ENCODE peak calls at places on chromosomes 1 and 21, in ten cellular contexts. One of them, this sample, is unnamed.

GRCh38 chr21:37159949-37160348 is 86.9 kb downstream of the TTC3 start:
- DNase-seq in HCT116: no peak
- DNase-seq in lung: no peak
- DNase-seq in fibroblast of lung: no peak
- DNase-seq in left ventricle myocardium inferior: no peak
- DNase-seq in kidney epithelial cell: no peak
- DNase-seq in epithelial cell of esophagus: no peak
- DNase-seq in cardiac fibroblast: no peak
- DNase-seq in A549: no peak
- DNase-seq in choroid plexus epithelial cell: no peak
- DNase-seq in this sample: no peak

GRCh38 chr21:45973475-45974072 is 8.0 kb upstream of the COL6A1 start:
- DNase-seq in HCT116: peak
- DNase-seq in lung: peak
- DNase-seq in fibroblast of lung: peak
- DNase-seq in left ventricle myocardium inferior: peak
- DNase-seq in kidney epithelial cell: no peak
- DNase-seq in epithelial cell of esophagus: peak
- DNase-seq in cardiac fibroblast: peak
- DNase-seq in A549: peak
- DNase-seq in choroid plexus epithelial cell: peak
- DNase-seq in this sample: peak

GRCh38 chr21:16419188-16419874 is 689.5 kb downstream of the USP25 start:
- DNase-seq in HCT116: no peak
- DNase-seq in lung: peak
- DNase-seq in fibroblast of lung: peak
- DNase-seq in left ventricle myocardium inferior: peak
- DNase-seq in kidney epithelial cell: no peak
- DNase-seq in epithelial cell of esophagus: peak
- DNase-seq in cardiac fibroblast: peak
- DNase-seq in A549: no peak
- DNase-seq in choroid plexus epithelial cell: peak
- DNase-seq in this sample: peak

GRCh38 chr1:180912801-180913616 is at the start of gene KIAA1614:
- DNase-seq in HCT116: no peak
- DNase-seq in lung: no peak
- DNase-seq in fibroblast of lung: peak
- DNase-seq in left ventricle myocardium inferior: peak
- DNase-seq in kidney epithelial cell: no peak
- DNase-seq in epithelial cell of esophagus: peak
- DNase-seq in cardiac fibroblast: peak
- DNase-seq in A549: no peak
- DNase-seq in choroid plexus epithelial cell: peak
- DNase-seq in this sample: peak

GRCh38 chr1:20165522-20165951 is 20.4 kb upstream of the UBXN10 start:
- DNase-seq in HCT116: peak
- DNase-seq in lung: no peak
- DNase-seq in fibroblast of lung: no peak
- DNase-seq in left ventricle myocardium inferior: no peak
- DNase-seq in kidney epithelial cell: no peak
- DNase-seq in epithelial cell of esophagus: peak
- DNase-seq in cardiac fibroblast: peak
- DNase-seq in A549: peak
- DNase-seq in choroid plexus epithelial cell: peak
- DNase-seq in this sample: peak

GRCh38 chr1:92858564-92859399 is 26.9 kb downstream of the RPL5 start:
- DNase-seq in HCT116: peak
- DNase-seq in lung: peak
- DNase-seq in fibroblast of lung: peak
- DNase-seq in left ventricle myocardium inferior: no peak
- DNase-seq in kidney epithelial cell: peak
- DNase-seq in epithelial cell of esophagus: peak
- DNase-seq in cardiac fibroblast: peak
- DNase-seq in A549: peak
- DNase-seq in choroid plexus epithelial cell: peak
- DNase-seq in this sample: peak

GRCh38 chr1:219340796-219341195 is 167.1 kb downstream of the LYPLAL1 start:
- DNase-seq in HCT116: no peak
- DNase-seq in lung: no peak
- DNase-seq in fibroblast of lung: peak
- DNase-seq in left ventricle myocardium inferior: no peak
- DNase-seq in kidney epithelial cell: no peak
- DNase-seq in epithelial cell of esophagus: peak
- DNase-seq in cardiac fibroblast: peak
- DNase-seq in A549: no peak
- DNase-seq in choroid plexus epithelial cell: no peak
- DNase-seq in this sample: peak

GRCh38 chr1:935751-936231 is 12.1 kb downstream of the SAMD11 start:
- DNase-seq in HCT116: no peak
- DNase-seq in lung: no peak
- DNase-seq in fibroblast of lung: no peak
- DNase-seq in left ventricle myocardium inferior: no peak
- DNase-seq in kidney epithelial cell: no peak
- DNase-seq in epithelial cell of esophagus: no peak
- DNase-seq in cardiac fibroblast: no peak
- DNase-seq in A549: no peak
- DNase-seq in choroid plexus epithelial cell: no peak
- DNase-seq in this sample: no peak

GRCh38 chr1:181587870-181588438 is 104.6 kb downstream of the CACNA1E start:
- DNase-seq in HCT116: no peak
- DNase-seq in lung: no peak
- DNase-seq in fibroblast of lung: no peak
- DNase-seq in left ventricle myocardium inferior: no peak
- DNase-seq in kidney epithelial cell: no peak
- DNase-seq in epithelial cell of esophagus: no peak
- DNase-seq in cardiac fibroblast: no peak
- DNase-seq in A549: peak
- DNase-seq in choroid plexus epithelial cell: no peak
- DNase-seq in this sample: no peak

GRCh38 chr1:24717867-24718650 is 27.2 kb upstream of the CLIC4 start:
- DNase-seq in HCT116: no peak
- DNase-seq in lung: no peak
- DNase-seq in fibroblast of lung: no peak
- DNase-seq in left ventricle myocardium inferior: no peak
- DNase-seq in kidney epithelial cell: no peak
- DNase-seq in epithelial cell of esophagus: no peak
- DNase-seq in cardiac fibroblast: no peak
- DNase-seq in A549: no peak
- DNase-seq in choroid plexus epithelial cell: no peak
- DNase-seq in this sample: no peak

GRCh38 chr1:110019790-110020189 is 14.6 kb upstream of the STRIP1 start:
- DNase-seq in HCT116: no peak
- DNase-seq in lung: no peak
- DNase-seq in fibroblast of lung: no peak
- DNase-seq in left ventricle myocardium inferior: no peak
- DNase-seq in kidney epithelial cell: no peak
- DNase-seq in epithelial cell of esophagus: no peak
- DNase-seq in cardiac fibroblast: no peak
- DNase-seq in A549: no peak
- DNase-seq in choroid plexus epithelial cell: no peak
- DNase-seq in this sample: no peak

GRCh38 chr1:234047113-234047512 is 142.6 kb downstream of the SLC35F3 start:
- DNase-seq in HCT116: no peak
- DNase-seq in lung: no peak
- DNase-seq in fibroblast of lung: peak
- DNase-seq in left ventricle myocardium inferior: no peak
- DNase-seq in kidney epithelial cell: no peak
- DNase-seq in epithelial cell of esophagus: peak
- DNase-seq in cardiac fibroblast: no peak
- DNase-seq in A549: no peak
- DNase-seq in choroid plexus epithelial cell: no peak
- DNase-seq in this sample: no peak

GRCh38 chr1:117051224-117052064 is 8.7 kb upstream of the TTF2 start:
- DNase-seq in HCT116: no peak
- DNase-seq in lung: peak
- DNase-seq in fibroblast of lung: no peak
- DNase-seq in left ventricle myocardium inferior: no peak
- DNase-seq in kidney epithelial cell: no peak
- DNase-seq in epithelial cell of esophagus: peak
- DNase-seq in cardiac fibroblast: peak
- DNase-seq in A549: no peak
- DNase-seq in choroid plexus epithelial cell: no peak
- DNase-seq in this sample: no peak

GRCh38 chr1:244394851-244395765 is 56.6 kb downstream of the ADSS2 start:
- DNase-seq in HCT116: no peak
- DNase-seq in lung: no peak
- DNase-seq in fibroblast of lung: no peak
- DNase-seq in left ventricle myocardium inferior: no peak
- DNase-seq in kidney epithelial cell: no peak
- DNase-seq in epithelial cell of esophagus: no peak
- DNase-seq in cardiac fibroblast: no peak
- DNase-seq in A549: no peak
- DNase-seq in choroid plexus epithelial cell: no peak
- DNase-seq in this sample: no peak

GRCh38 chr1:65505547-65506325 is 85.3 kb downstream of the LEPR start:
- DNase-seq in HCT116: no peak
- DNase-seq in lung: no peak
- DNase-seq in fibroblast of lung: peak
- DNase-seq in left ventricle myocardium inferior: no peak
- DNase-seq in kidney epithelial cell: no peak
- DNase-seq in epithelial cell of esophagus: no peak
- DNase-seq in cardiac fibroblast: no peak
- DNase-seq in A549: no peak
- DNase-seq in choroid plexus epithelial cell: no peak
- DNase-seq in this sample: no peak

GRCh38 chr1:248853023-248853422 is 5.9 kb downstream of the ZNF692 start:
- DNase-seq in HCT116: no peak
- DNase-seq in lung: no peak
- DNase-seq in fibroblast of lung: peak
- DNase-seq in left ventricle myocardium inferior: no peak
- DNase-seq in kidney epithelial cell: no peak
- DNase-seq in epithelial cell of esophagus: no peak
- DNase-seq in cardiac fibroblast: peak
- DNase-seq in A549: no peak
- DNase-seq in choroid plexus epithelial cell: peak
- DNase-seq in this sample: peak

GRCh38 chr1:21349693-21350092 is 59.4 kb upstream of the ECE1 start:
- DNase-seq in HCT116: no peak
- DNase-seq in lung: no peak
- DNase-seq in fibroblast of lung: no peak
- DNase-seq in left ventricle myocardium inferior: no peak
- DNase-seq in kidney epithelial cell: no peak
- DNase-seq in epithelial cell of esophagus: no peak
- DNase-seq in cardiac fibroblast: no peak
- DNase-seq in A549: no peak
- DNase-seq in choroid plexus epithelial cell: no peak
- DNase-seq in this sample: no peak

GRCh38 chr1:19028110-19028509 is 71.6 kb upstream of the IFFO2 start:
- DNase-seq in HCT116: no peak
- DNase-seq in lung: no peak
- DNase-seq in fibroblast of lung: no peak
- DNase-seq in left ventricle myocardium inferior: no peak
- DNase-seq in kidney epithelial cell: no peak
- DNase-seq in epithelial cell of esophagus: no peak
- DNase-seq in cardiac fibroblast: no peak
- DNase-seq in A549: no peak
- DNase-seq in choroid plexus epithelial cell: no peak
- DNase-seq in this sample: no peak

DNA sequence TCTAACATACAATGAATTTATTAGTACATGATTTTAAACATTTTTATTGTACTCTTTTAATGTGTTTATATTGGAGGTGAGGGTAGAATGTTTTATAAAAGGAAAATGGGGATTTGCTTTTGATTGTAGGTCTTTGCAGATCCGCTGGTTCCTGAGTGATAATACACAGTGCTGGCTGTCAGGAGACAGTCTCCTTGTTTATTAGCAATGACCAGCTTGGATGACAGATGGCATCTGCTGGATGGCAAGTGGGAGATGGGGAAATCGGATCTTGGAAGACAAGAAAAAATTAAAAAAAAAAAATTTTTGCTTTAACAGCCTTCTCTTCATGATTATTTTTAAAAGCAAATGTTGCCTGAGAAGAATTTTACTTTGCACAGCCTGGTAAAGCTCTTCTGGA is 4.4 kb upstream of the PHTF1 start:
- DNase-seq in HCT116: no peak
- DNase-seq in lung: no peak
- DNase-seq in fibroblast of lung: no peak
- DNase-seq in left ventricle myocardium inferior: no peak
- DNase-seq in kidney epithelial cell: no peak
- DNase-seq in epithelial cell of esophagus: no peak
- DNase-seq in cardiac fibroblast: no peak
- DNase-seq in A549: no peak
- DNase-seq in choroid plexus epithelial cell: no peak
- DNase-seq in this sample: no peak
- H3K4me3 ChIP-seq in HCT116: no peak
- H3K4me3 ChIP-seq in lung: no peak
- H3K4me3 ChIP-seq in fibroblast of lung: no peak
- H3K4me3 ChIP-seq in left ventricle myocardium inferior: no peak
- H3K4me3 ChIP-seq in kidney epithelial cell: no peak
- H3K4me3 ChIP-seq in epithelial cell of esophagus: no peak
- H3K4me3 ChIP-seq in cardiac fibroblast: no peak
- H3K4me3 ChIP-seq in A549: no peak
- H3K4me3 ChIP-seq in choroid plexus epithelial cell: no peak
- H3K4me3 ChIP-seq in this sample: no peak

GRCh38 chr1:119225831-119226230 is 85.4 kb upstream of the WARS2 start:
- DNase-seq in HCT116: no peak
- DNase-seq in lung: no peak
- DNase-seq in fibroblast of lung: no peak
- DNase-seq in left ventricle myocardium inferior: no peak
- DNase-seq in kidney epithelial cell: no peak
- DNase-seq in epithelial cell of esophagus: peak
- DNase-seq in cardiac fibroblast: no peak
- DNase-seq in A549: no peak
- DNase-seq in choroid plexus epithelial cell: no peak
- DNase-seq in this sample: no peak
- TF ChIP-seq CTCF in HCT116: peak
- TF ChIP-seq CTCF in lung: no peak
- TF ChIP-seq CTCF in fibroblast of lung: no peak
- TF ChIP-seq CTCF in left ventricle myocardium inferior: no peak
- TF ChIP-seq CTCF in kidney epithelial cell: no peak
- TF ChIP-seq CTCF in epithelial cell of esophagus: peak
- TF ChIP-seq CTCF in cardiac fibroblast: no peak
- TF ChIP-seq CTCF in A549: no peak
- TF ChIP-seq CTCF in choroid plexus epithelial cell: peak
- TF ChIP-seq CTCF in this sample: no peak

DNA sequence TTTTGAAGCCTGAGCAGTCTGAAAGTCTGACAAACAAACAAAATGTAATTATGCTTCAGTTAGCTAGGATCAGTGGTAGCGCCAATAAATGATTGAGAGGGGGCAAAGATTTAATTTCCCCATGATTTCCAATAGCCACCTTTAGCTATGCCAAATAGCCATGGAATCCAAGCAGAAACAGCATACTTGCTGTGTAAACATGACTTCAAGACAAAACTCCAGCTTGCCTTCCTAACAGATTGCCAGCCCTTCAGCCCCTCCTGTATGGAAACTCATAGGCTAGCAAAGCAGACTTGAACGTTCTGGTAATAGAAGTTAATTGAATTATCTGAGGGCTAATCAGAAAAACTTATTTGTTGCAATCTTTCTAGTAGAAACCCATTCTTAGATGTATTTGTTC is 25.6 kb upstream of the SLC30A1 start:
- DNase-seq in HCT116: no peak
- DNase-seq in lung: no peak
- DNase-seq in fibroblast of lung: no peak
- DNase-seq in left ventricle myocardium inferior: no peak
- DNase-seq in kidney epithelial cell: no peak
- DNase-seq in epithelial cell of esophagus: no peak
- DNase-seq in cardiac fibroblast: no peak
- DNase-seq in A549: no peak
- DNase-seq in choroid plexus epithelial cell: no peak
- DNase-seq in this sample: no peak
- H3K4me3 ChIP-seq in HCT116: no peak
- H3K4me3 ChIP-seq in lung: no peak
- H3K4me3 ChIP-seq in fibroblast of lung: no peak
- H3K4me3 ChIP-seq in left ventricle myocardium inferior: no peak
- H3K4me3 ChIP-seq in kidney epithelial cell: no peak
- H3K4me3 ChIP-seq in epithelial cell of esophagus: no peak
- H3K4me3 ChIP-seq in cardiac fibroblast: no peak
- H3K4me3 ChIP-seq in A549: no peak
- H3K4me3 ChIP-seq in choroid plexus epithelial cell: no peak
- H3K4me3 ChIP-seq in this sample: no peak

GRCh38 chr1:218135358-218135757 is 149.7 kb upstream of the RRP15 start:
- DNase-seq in HCT116: no peak
- DNase-seq in lung: no peak
- DNase-seq in fibroblast of lung: no peak
- DNase-seq in left ventricle myocardium inferior: no peak
- DNase-seq in kidney epithelial cell: no peak
- DNase-seq in epithelial cell of esophagus: no peak
- DNase-seq in cardiac fibroblast: no peak
- DNase-seq in A549: no peak
- DNase-seq in choroid plexus epithelial cell: no peak
- DNase-seq in this sample: no peak
- TF ChIP-seq CTCF in HCT116: no peak
- TF ChIP-seq CTCF in lung: no peak
- TF ChIP-seq CTCF in fibroblast of lung: no peak
- TF ChIP-seq CTCF in left ventricle myocardium inferior: no peak
- TF ChIP-seq CTCF in kidney epithelial cell: no peak
- TF ChIP-seq CTCF in epithelial cell of esophagus: no peak
- TF ChIP-seq CTCF in cardiac fibroblast: no peak
- TF ChIP-seq CTCF in A549: no peak
- TF ChIP-seq CTCF in choroid plexus epithelial cell: no peak
- TF ChIP-seq CTCF in this sample: no peak

This sample was measured in foreskin fibroblast.